ENCODE peak calls at places on chromosomes 2 and 18, in ten cellular contexts. H is smooth muscle cell of the brain vasculature; G is left cardiac atrium; I is testis; N is stimulated activated naive CD4-positive, alpha-beta T cell; C is tibial artery; W is choroid plexus epithelial cell; F is cardiac fibroblast; E is left ventricle myocardium superior; Q is stimulated activated CD4-positive, alpha-beta T cell treated with anti-CD3 and anti-CD28 coated beads, Interleukin-15, amount 100 ng/mL, for 1 hour. L is an unnamed sample.

GRCh38 chr2:16750175-16750924 is 84.7 kb upstream of the CYRIA start:
- DNase-seq in H (no peak), E (no peak), N (no peak), C (no peak), F (no peak), Q (no peak), I (no peak), G (no peak), W (no peak), L (no peak)

GRCh38 chr18:32773187-32773712 is 427 bp upstream of the KLHL14 start:
- DNase-seq in Q (no peak), F (no peak), C (no peak), W (no peak), I (no peak), N (no peak), H (no peak), E (no peak), G (no peak), L (no peak)

GRCh38 chr2:51151490-51152140 is 119.7 kb upstream of the NRXN1 start:
- DNase-seq in F (no peak), E (no peak), N (no peak), G (no peak), I (no peak), C (no peak), Q (no peak), H (no peak), W (no peak), L (no peak)

GRCh38 chr2:236341721-236342120 is 77.5 kb upstream of the ASB18 start:
- DNase-seq in E (no peak), F (no peak), W (no peak), G (no peak), I (no peak), Q (no peak), C (no peak), N (no peak), H (no peak), L (no peak)

GRCh38 chr2:232993231-232993821 is 19.7 kb downstream of the NGEF start:
- DNase-seq in I (no peak), G (no peak), C (no peak), F (no peak), W (no peak), H (no peak), E (no peak), N (no peak), Q (no peak), L (no peak)

GRCh38 chr2:198214108-198214736 is 409.8 kb downstream of the PLCL1 start:
- DNase-seq in N (no peak), F (peak), Q (no peak), H (no peak), C (no peak), G (no peak), E (no peak), I (no peak), W (no peak), L (no peak)

GRCh38 chr18:29163596-29163995 is 986.7 kb upstream of the CDH2 start:
- DNase-seq in G (no peak), F (no peak), I (no peak), Q (no peak), H (no peak), W (no peak), N (no peak), C (no peak), E (no peak), L (no peak)

GRCh38 chr18:72762505-72763122 is 105.2 kb downstream of the NETO1 start:
- DNase-seq in C (no peak), F (peak), G (no peak), N (peak), W (peak), I (no peak), Q (no peak), H (peak), E (no peak), L (no peak)

GRCh38 chr18:35713545-35713944 is 132.0 kb downstream of the GALNT1 start:
- DNase-seq in N (no peak), W (peak), H (no peak), Q (no peak), C (no peak), G (no peak), F (peak), E (no peak), I (no peak), L (no peak)

GRCh38 chr2:233999182-233999581 is 51.3 kb upstream of the SPP2 start:
- DNase-seq in N (no peak), G (no peak), I (no peak), H (no peak), C (no peak), Q (no peak), E (no peak), F (no peak), W (no peak), L (no peak)

GRCh38 chr2:177625744-177626655 is 233.4 kb downstream of the AGPS start:
- DNase-seq in C (no peak), I (no peak), Q (no peak), G (no peak), F (no peak), E (no peak), W (peak), N (no peak), H (no peak), L (no peak)

GRCh38 chr2:192298664-192299063 is 103.9 kb upstream of the TMEFF2 start:
- DNase-seq in C (no peak), E (no peak), G (no peak), N (no peak), I (no peak), H (no peak), F (no peak), Q (no peak), W (no peak), L (no peak)

GRCh38 chr2:136141510-136142154 is 23.7 kb upstream of the CXCR4 start:
- DNase-seq in H (no peak), E (no peak), F (no peak), Q (no peak), I (no peak), G (no peak), C (no peak), N (no peak), W (no peak), L (no peak)

GRCh38 chr2:97871096-97871780 is 124.5 kb downstream of the TMEM131 start:
- DNase-seq in Q (no peak), C (no peak), W (peak), E (no peak), G (no peak), F (peak), I (no peak), H (no peak), N (no peak), L (no peak)

GRCh38 chr2:156532989-156533388 is 96.8 kb downstream of the GPD2 start:
- DNase-seq in E (no peak), I (no peak), F (no peak), G (no peak), N (no peak), W (no peak), C (no peak), Q (no peak), H (no peak), L (no peak)

GRCh38 chr2:70904371-70905216 is 31.1 kb upstream of the ATP6V1B1 start:
- DNase-seq in G (no peak), E (no peak), C (no peak), H (no peak), F (no peak), Q (no peak), N (no peak), W (no peak), I (no peak), L (no peak)

L was measured in sciatic nerve.